ENCODE peak calls at places on chromosomes 6 and 20, in ten cellular contexts. One of them, this sample, is unnamed.

GRCh38 chr6:68527691-68528090 is 107.4 kb upstream of the ADGRB3 start:
- DNase-seq in A549: no peak
- DNase-seq in astrocyte: no peak
- DNase-seq in prostate gland: no peak
- DNase-seq in CD8-positive, alpha-beta T cell: no peak
- DNase-seq in brain microvascular endothelial cell: no peak
- DNase-seq in HCT116: no peak
- DNase-seq in OCI-LY7: no peak
- DNase-seq in pancreas: no peak
- DNase-seq in MM.1S: no peak
- DNase-seq in this sample: no peak

GRCh38 chr20:32535953-32536823 is 48.9 kb downstream of the NOL4L start:
- DNase-seq in A549: peak
- DNase-seq in astrocyte: no peak
- DNase-seq in prostate gland: no peak
- DNase-seq in CD8-positive, alpha-beta T cell: peak
- DNase-seq in brain microvascular endothelial cell: no peak
- DNase-seq in HCT116: peak
- DNase-seq in OCI-LY7: peak
- DNase-seq in pancreas: peak
- DNase-seq in MM.1S: peak
- DNase-seq in this sample: no peak

GRCh38 chr6:19356692-19357091 is 480.5 kb upstream of the ID4 start:
- DNase-seq in A549: no peak
- DNase-seq in astrocyte: no peak
- DNase-seq in prostate gland: no peak
- DNase-seq in CD8-positive, alpha-beta T cell: no peak
- DNase-seq in brain microvascular endothelial cell: no peak
- DNase-seq in HCT116: no peak
- DNase-seq in OCI-LY7: no peak
- DNase-seq in pancreas: no peak
- DNase-seq in MM.1S: no peak
- DNase-seq in this sample: no peak

GRCh38 chr6:11341867-11342266 is 109.4 kb upstream of the NEDD9 start:
- DNase-seq in A549: no peak
- DNase-seq in astrocyte: peak
- DNase-seq in prostate gland: no peak
- DNase-seq in CD8-positive, alpha-beta T cell: no peak
- DNase-seq in brain microvascular endothelial cell: no peak
- DNase-seq in HCT116: no peak
- DNase-seq in OCI-LY7: no peak
- DNase-seq in pancreas: no peak
- DNase-seq in MM.1S: no peak
- DNase-seq in this sample: no peak

GRCh38 chr6:126662966-126663365 is 323.1 kb downstream of the CENPW start:
- DNase-seq in A549: no peak
- DNase-seq in astrocyte: no peak
- DNase-seq in prostate gland: no peak
- DNase-seq in CD8-positive, alpha-beta T cell: no peak
- DNase-seq in brain microvascular endothelial cell: no peak
- DNase-seq in HCT116: no peak
- DNase-seq in OCI-LY7: no peak
- DNase-seq in pancreas: no peak
- DNase-seq in MM.1S: no peak
- DNase-seq in this sample: no peak

GRCh38 chr6:34205466-34205865 is 31.2 kb upstream of the HMGA1 start:
- DNase-seq in A549: no peak
- DNase-seq in astrocyte: no peak
- DNase-seq in prostate gland: no peak
- DNase-seq in CD8-positive, alpha-beta T cell: no peak
- DNase-seq in brain microvascular endothelial cell: peak
- DNase-seq in HCT116: no peak
- DNase-seq in OCI-LY7: no peak
- DNase-seq in pancreas: no peak
- DNase-seq in MM.1S: no peak
- DNase-seq in this sample: no peak

GRCh38 chr6:65692109-65692508 is 14.9 kb downstream of the EYS start:
- DNase-seq in A549: no peak
- DNase-seq in astrocyte: no peak
- DNase-seq in prostate gland: no peak
- DNase-seq in CD8-positive, alpha-beta T cell: no peak
- DNase-seq in brain microvascular endothelial cell: no peak
- DNase-seq in HCT116: no peak
- DNase-seq in OCI-LY7: no peak
- DNase-seq in pancreas: no peak
- DNase-seq in MM.1S: no peak
- DNase-seq in this sample: no peak

GRCh38 chr20:8856668-8857067 is 212.2 kb upstream of the PLCB4 start:
- DNase-seq in A549: no peak
- DNase-seq in astrocyte: no peak
- DNase-seq in prostate gland: no peak
- DNase-seq in CD8-positive, alpha-beta T cell: no peak
- DNase-seq in brain microvascular endothelial cell: no peak
- DNase-seq in HCT116: no peak
- DNase-seq in OCI-LY7: no peak
- DNase-seq in pancreas: no peak
- DNase-seq in MM.1S: no peak
- DNase-seq in this sample: no peak

GRCh38 chr6:137112067-137112355 is 61.4 kb downstream of the IL22RA2 start:
- DNase-seq in A549: no peak
- DNase-seq in astrocyte: peak
- DNase-seq in prostate gland: no peak
- DNase-seq in CD8-positive, alpha-beta T cell: no peak
- DNase-seq in brain microvascular endothelial cell: peak
- DNase-seq in HCT116: no peak
- DNase-seq in OCI-LY7: no peak
- DNase-seq in pancreas: no peak
- DNase-seq in MM.1S: no peak
- DNase-seq in this sample: no peak

GRCh38 chr20:41408986-41409385 is 42.4 kb upstream of the EMILIN3 start:
- DNase-seq in A549: no peak
- DNase-seq in astrocyte: no peak
- DNase-seq in prostate gland: no peak
- DNase-seq in CD8-positive, alpha-beta T cell: no peak
- DNase-seq in brain microvascular endothelial cell: no peak
- DNase-seq in HCT116: no peak
- DNase-seq in OCI-LY7: no peak
- DNase-seq in pancreas: no peak
- DNase-seq in MM.1S: peak
- DNase-seq in this sample: no peak

GRCh38 chr20:49161428-49162152 is 26.5 kb downstream of the STAU1 start:
- DNase-seq in A549: no peak
- DNase-seq in astrocyte: no peak
- DNase-seq in prostate gland: no peak
- DNase-seq in CD8-positive, alpha-beta T cell: no peak
- DNase-seq in brain microvascular endothelial cell: no peak
- DNase-seq in HCT116: no peak
- DNase-seq in OCI-LY7: no peak
- DNase-seq in pancreas: no peak
- DNase-seq in MM.1S: no peak
- DNase-seq in this sample: no peak
- H3K4me3 ChIP-seq in A549: no peak
- H3K4me3 ChIP-seq in astrocyte: no peak
- H3K4me3 ChIP-seq in prostate gland: no peak
- H3K4me3 ChIP-seq in CD8-positive, alpha-beta T cell: no peak
- H3K4me3 ChIP-seq in brain microvascular endothelial cell: no peak
- H3K4me3 ChIP-seq in HCT116: no peak
- H3K4me3 ChIP-seq in OCI-LY7: no peak
- H3K4me3 ChIP-seq in pancreas: no peak
- H3K4me3 ChIP-seq in MM.1S: no peak
- H3K4me3 ChIP-seq in this sample: no peak

GRCh38 chr6:32689531-32690505 is 23.4 kb upstream of the HLA-DQB1 start:
- DNase-seq in A549: no peak
- DNase-seq in astrocyte: no peak
- DNase-seq in prostate gland: no peak
- DNase-seq in CD8-positive, alpha-beta T cell: no peak
- DNase-seq in brain microvascular endothelial cell: peak
- DNase-seq in HCT116: no peak
- DNase-seq in OCI-LY7: peak
- DNase-seq in pancreas: no peak
- DNase-seq in MM.1S: peak
- DNase-seq in this sample: no peak

GRCh38 chr6:32692019-32692418 is 25.6 kb upstream of the HLA-DQB1 start:
- DNase-seq in A549: no peak
- DNase-seq in astrocyte: no peak
- DNase-seq in prostate gland: peak
- DNase-seq in CD8-positive, alpha-beta T cell: peak
- DNase-seq in brain microvascular endothelial cell: no peak
- DNase-seq in HCT116: peak
- DNase-seq in OCI-LY7: peak
- DNase-seq in pancreas: no peak
- DNase-seq in MM.1S: peak
- DNase-seq in this sample: no peak
- TF ChIP-seq CTCF in A549: no peak
- TF ChIP-seq CTCF in astrocyte: no peak
- TF ChIP-seq CTCF in prostate gland: peak
- TF ChIP-seq CTCF in CD8-positive, alpha-beta T cell: peak
- TF ChIP-seq CTCF in brain microvascular endothelial cell: peak
- TF ChIP-seq CTCF in HCT116: peak
- TF ChIP-seq CTCF in OCI-LY7: peak
- TF ChIP-seq CTCF in pancreas: no peak
- TF ChIP-seq CTCF in MM.1S: peak
- TF ChIP-seq CTCF in this sample: no peak

DNA sequence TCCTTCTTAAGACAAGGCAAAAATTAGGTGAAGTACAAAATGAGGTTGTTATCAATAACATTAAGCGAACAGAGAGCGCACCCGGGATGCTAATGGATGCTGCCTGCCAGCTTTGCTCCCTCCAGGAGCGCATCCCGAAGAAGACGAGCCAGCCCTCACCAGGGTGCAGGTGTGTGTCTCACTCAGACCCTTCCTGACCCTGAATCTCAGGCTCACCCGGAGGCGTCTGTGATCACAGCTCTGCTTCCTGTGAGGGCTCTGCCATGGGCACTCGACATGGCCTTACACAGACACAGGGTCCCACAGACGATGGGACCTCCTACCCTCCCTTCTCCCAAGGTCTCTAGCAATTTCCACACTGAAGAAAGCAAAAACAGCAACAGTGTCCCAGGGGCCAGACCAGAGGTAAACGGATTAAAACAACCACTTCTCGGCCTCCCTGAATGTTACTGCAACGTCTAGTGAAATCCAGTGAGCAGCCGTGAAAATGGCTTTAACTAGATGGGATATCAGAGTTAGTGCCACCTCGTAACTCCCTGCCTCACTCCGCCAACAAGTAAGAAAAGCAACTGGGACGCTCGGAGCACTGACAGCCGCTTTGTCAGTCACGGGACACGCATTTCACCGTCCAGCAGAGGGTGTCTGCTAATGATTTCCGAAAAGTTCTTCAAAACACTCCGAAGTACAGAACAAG is 11.7 kb downstream of the ZBTB46 start:
- DNase-seq in A549: peak
- DNase-seq in astrocyte: no peak
- DNase-seq in prostate gland: no peak
- DNase-seq in CD8-positive, alpha-beta T cell: no peak
- DNase-seq in brain microvascular endothelial cell: peak
- DNase-seq in HCT116: no peak
- DNase-seq in OCI-LY7: no peak
- DNase-seq in pancreas: no peak
- DNase-seq in MM.1S: peak
- DNase-seq in this sample: no peak
- H3K4me3 ChIP-seq in A549: peak
- H3K4me3 ChIP-seq in astrocyte: no peak
- H3K4me3 ChIP-seq in prostate gland: no peak
- H3K4me3 ChIP-seq in CD8-positive, alpha-beta T cell: no peak
- H3K4me3 ChIP-seq in brain microvascular endothelial cell: no peak
- H3K4me3 ChIP-seq in HCT116: no peak
- H3K4me3 ChIP-seq in OCI-LY7: no peak
- H3K4me3 ChIP-seq in pancreas: no peak
- H3K4me3 ChIP-seq in MM.1S: peak
- H3K4me3 ChIP-seq in this sample: no peak

GRCh38 chr6:131949909-131950766 is 1.0 kb downstream of the CCN2 start:
- DNase-seq in A549: peak
- DNase-seq in astrocyte: peak
- DNase-seq in prostate gland: peak
- DNase-seq in CD8-positive, alpha-beta T cell: no peak
- DNase-seq in brain microvascular endothelial cell: peak
- DNase-seq in HCT116: peak
- DNase-seq in OCI-LY7: no peak
- DNase-seq in pancreas: peak
- DNase-seq in MM.1S: peak
- DNase-seq in this sample: peak
- TF ChIP-seq CTCF in A549: peak
- TF ChIP-seq CTCF in astrocyte: peak
- TF ChIP-seq CTCF in prostate gland: peak
- TF ChIP-seq CTCF in CD8-positive, alpha-beta T cell: no peak
- TF ChIP-seq CTCF in brain microvascular endothelial cell: peak
- TF ChIP-seq CTCF in HCT116: peak
- TF ChIP-seq CTCF in OCI-LY7: no peak
- TF ChIP-seq CTCF in pancreas: peak
- TF ChIP-seq CTCF in MM.1S: peak
- TF ChIP-seq CTCF in this sample: peak

GRCh38 chr6:70860044-70860443 is 96.8 kb downstream of the B3GAT2 start:
- DNase-seq in A549: no peak
- DNase-seq in astrocyte: peak
- DNase-seq in prostate gland: no peak
- DNase-seq in CD8-positive, alpha-beta T cell: no peak
- DNase-seq in brain microvascular endothelial cell: no peak
- DNase-seq in HCT116: no peak
- DNase-seq in OCI-LY7: no peak
- DNase-seq in pancreas: no peak
- DNase-seq in MM.1S: no peak
- DNase-seq in this sample: no peak
- H3K4me3 ChIP-seq in A549: no peak
- H3K4me3 ChIP-seq in astrocyte: no peak
- H3K4me3 ChIP-seq in prostate gland: no peak
- H3K4me3 ChIP-seq in CD8-positive, alpha-beta T cell: no peak
- H3K4me3 ChIP-seq in brain microvascular endothelial cell: no peak
- H3K4me3 ChIP-seq in HCT116: no peak
- H3K4me3 ChIP-seq in OCI-LY7: no peak
- H3K4me3 ChIP-seq in pancreas: no peak
- H3K4me3 ChIP-seq in MM.1S: no peak
- H3K4me3 ChIP-seq in this sample: no peak

DNA sequence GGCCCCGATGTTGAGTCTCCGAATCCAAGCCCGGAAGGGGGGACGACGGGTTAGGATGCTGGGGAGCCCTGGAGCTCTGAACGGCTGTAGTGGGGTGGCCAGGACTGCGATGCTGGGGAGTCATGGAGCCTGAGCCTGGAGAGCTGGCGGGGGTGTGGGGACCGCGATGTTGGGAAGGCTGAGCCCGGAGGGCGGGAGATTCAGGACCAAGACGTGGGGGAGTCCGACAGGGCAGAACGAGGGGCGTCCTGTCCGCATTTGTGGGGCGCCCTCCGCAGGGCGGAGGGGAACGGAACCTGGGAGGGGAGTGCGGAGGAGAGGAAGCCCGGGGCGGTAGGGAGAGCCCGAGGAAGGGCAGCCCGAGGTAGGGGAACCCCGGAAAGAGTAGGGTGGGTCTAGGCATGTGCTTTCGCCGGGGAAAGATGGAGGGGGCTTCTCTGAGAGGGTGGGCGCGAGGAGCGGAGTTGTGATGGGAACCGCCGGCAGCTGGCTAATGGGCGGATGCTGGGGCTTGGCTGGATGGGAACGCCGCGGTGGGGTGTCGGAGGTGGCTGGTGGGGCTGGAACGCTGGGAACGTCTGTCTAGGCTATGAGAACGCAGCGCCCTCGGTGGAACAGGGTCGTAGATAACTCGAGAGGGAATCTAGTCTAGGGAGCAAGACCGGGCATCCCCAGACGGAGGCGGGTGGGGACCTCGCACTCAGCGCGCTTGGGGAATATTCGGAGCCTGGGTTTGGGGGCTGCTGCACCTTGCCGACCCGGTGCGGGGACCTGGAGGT is 681 bp downstream of the PAQR8 start:
- DNase-seq in A549: peak
- DNase-seq in astrocyte: no peak
- DNase-seq in prostate gland: no peak
- DNase-seq in CD8-positive, alpha-beta T cell: peak
- DNase-seq in brain microvascular endothelial cell: peak
- DNase-seq in HCT116: no peak
- DNase-seq in OCI-LY7: peak
- DNase-seq in pancreas: peak
- DNase-seq in MM.1S: no peak
- DNase-seq in this sample: no peak
- TF ChIP-seq CTCF in A549: no peak
- TF ChIP-seq CTCF in astrocyte: no peak
- TF ChIP-seq CTCF in prostate gland: no peak
- TF ChIP-seq CTCF in CD8-positive, alpha-beta T cell: no peak
- TF ChIP-seq CTCF in brain microvascular endothelial cell: peak
- TF ChIP-seq CTCF in HCT116: no peak
- TF ChIP-seq CTCF in OCI-LY7: peak
- TF ChIP-seq CTCF in pancreas: no peak
- TF ChIP-seq CTCF in MM.1S: peak
- TF ChIP-seq CTCF in this sample: peak